ENCODE peak calls at places on chromosome 3, in seven cellular contexts. T is substantia nigra; D is central memory CD4-positive, alpha-beta T cell; C is endothelial cell; E is B cell; Q is neuronal stem cell; I is glomerular endothelial cell. H is an unnamed sample.
A peak's percentile ranks its signal among the peaks of the same experiment; 100 is the strongest.

GRCh38 chr3:50168388-50168787 is 13.3 kb downstream of the SEMA3F start:
- DNase-seq in T (no peak), D (no peak), C (no peak), E (no peak), Q (peak; percentile 70), I (no peak), H (no peak)

GRCh38 chr3:151086484-151087456 is 1.3 kb downstream of the MED12L start:
- DNase-seq in T (peak; percentile 75), D (peak; percentile 45), C (peak; percentile 73), E (peak; percentile 68), Q (peak; percentile 78), I (peak; percentile 34), H (peak; percentile 48)

GRCh38 chr3:23450806-23451205 is 247.7 kb downstream of the UBE2E2 start:
- DNase-seq in T (no peak), D (no peak), C (no peak), E (no peak), Q (no peak), I (no peak), H (no peak)

GRCh38 chr3:172152869-172153268 is 113.5 kb downstream of the FNDC3B start:
- DNase-seq in T (no peak), D (no peak), C (no peak), E (no peak), Q (no peak), I (no peak), H (no peak)

GRCh38 chr3:127675651-127676391 is 3.1 kb downstream of the ABTB1 start:
- DNase-seq in T (no peak), D (no peak), C (no peak), E (no peak), Q (no peak), I (no peak), H (no peak)

GRCh38 chr3:132237652-132238032 is 79.6 kb upstream of the ACP3 start:
- DNase-seq in T (no peak), D (no peak), C (no peak), E (no peak), Q (no peak), I (no peak), H (no peak)

GRCh38 chr3:49132437-49133225 is at the start of gene LAMB2:
- DNase-seq in T (peak; percentile 66), D (no peak), C (peak; percentile 71), E (no peak), Q (peak; percentile 83), I (peak; percentile 48), H (no peak)

GRCh38 chr3:2061360-2061759 is 37.3 kb upstream of the CNTN4 start:
- DNase-seq in T (no peak), D (no peak), C (no peak), E (no peak), Q (no peak), I (no peak), H (no peak)

GRCh38 chr3:175163686-175164085 is 304.6 kb downstream of the NAALADL2 start:
- DNase-seq in T (no peak), D (no peak), C (no peak), E (no peak), Q (no peak), I (no peak), H (no peak)

GRCh38 chr3:183488343-183488742 is 59.9 kb upstream of the MCF2L2 start:
- DNase-seq in T (no peak), D (no peak), C (no peak), E (no peak), Q (no peak), I (no peak), H (no peak)

GRCh38 chr3:182182531-182182968 is 470.8 kb downstream of the SOX2 start:
- DNase-seq in T (no peak), D (no peak), C (no peak), E (no peak), Q (no peak), I (no peak), H (no peak)

GRCh38 chr3:76107935-76108570 is 322.7 kb upstream of the ZNF717 start:
- DNase-seq in T (no peak), D (no peak), C (peak; percentile 28), E (no peak), Q (no peak), I (no peak), H (no peak)

GRCh38 chr3:127805026-127805753 is 17.1 kb downstream of the MGLL start:
- DNase-seq in T (no peak), D (no peak), C (no peak), E (no peak), Q (no peak), I (no peak), H (no peak)

GRCh38 chr3:48980295-48980694 is 9.7 kb upstream of the P4HTM start:
- DNase-seq in T (no peak), D (no peak), C (no peak), E (no peak), Q (no peak), I (no peak), H (no peak)

GRCh38 chr3:57073628-57074027 is 13.2 kb downstream of the SPATA12 start:
- DNase-seq in T (no peak), D (no peak), C (no peak), E (no peak), Q (no peak), I (no peak), H (no peak)

GRCh38 chr3:52688266-52688665 is 2.4 kb downstream of the GNL3 start:
- DNase-seq in T (no peak), D (no peak), C (no peak), E (no peak), Q (no peak), I (no peak), H (no peak)

GRCh38 chr3:144289057-144289456 is 317.4 kb downstream of the DIPK2A start:
- DNase-seq in T (no peak), D (no peak), C (no peak), E (no peak), Q (no peak), I (no peak), H (no peak)

GRCh38 chr3:180416111-180416541 is 185.8 kb upstream of the TTC14 start:
- DNase-seq in T (peak; percentile 10), D (no peak), C (no peak), E (no peak), Q (no peak), I (no peak), H (no peak)

GRCh38 chr3:131547585-131547984 is 44.8 kb upstream of the MRPL3 start:
- DNase-seq in T (no peak), D (no peak), C (no peak), E (no peak), Q (no peak), I (no peak), H (no peak)

GRCh38 chr3:88267847-88268246 is 118.1 kb downstream of the C3orf38 start:
- DNase-seq in T (no peak), D (no peak), C (no peak), E (no peak), Q (no peak), I (no peak), H (no peak)

GRCh38 chr3:14773691-14774128 is 45.1 kb upstream of the FGD5 start:
- DNase-seq in T (no peak), D (no peak), C (no peak), E (no peak), Q (no peak), I (no peak), H (no peak)

GRCh38 chr3:45166283-45166879 is 20.2 kb upstream of the CDCP1 start:
- DNase-seq in T (no peak), D (no peak), C (no peak), E (no peak), Q (no peak), I (no peak), H (no peak)

GRCh38 chr3:87503901-87504498 is 227.6 kb upstream of the POU1F1 start:
- DNase-seq in T (no peak), D (no peak), C (peak; percentile 31), E (no peak), Q (peak; percentile 23), I (peak; percentile 76), H (no peak)

GRCh38 chr3:191961529-191961928 is 500.6 kb downstream of the PYDC2 start:
- DNase-seq in T (no peak), D (no peak), C (no peak), E (no peak), Q (no peak), I (no peak), H (no peak)

GRCh38 chr3:108494862-108495531 is 15.4 kb downstream of the MYH15 start:
- DNase-seq in T (no peak), D (no peak), C (no peak), E (no peak), Q (no peak), I (no peak), H (no peak)

GRCh38 chr3:196688349-196688748 is 23.7 kb downstream of the CEP19 start:
- DNase-seq in T (peak; percentile 16), D (no peak), C (no peak), E (peak; percentile 41), Q (no peak), I (no peak), H (no peak)

GRCh38 chr3:154105218-154105975 is 15.8 kb upstream of the ARHGEF26 start:
- DNase-seq in T (no peak), D (no peak), C (no peak), E (no peak), Q (no peak), I (no peak), H (no peak)

H was measured in immature natural killer cell.